ENCODE peak calls at places on chromosomes 1 and 21, in five cellular contexts. U, F, T, N and W are unnamed samples.

GRCh38 chr1:108051625-108052382 is 86.8 kb upstream of the VAV3 start:
- DNase-seq in U (no peak), F (no peak), T (no peak), N (no peak), W (no peak)

GRCh38 chr1:99808391-99809115 is 41.6 kb upstream of the AGL start:
- DNase-seq in T (peak; percentile 11), U (no peak), N (peak; percentile 52), F (peak; percentile 8), W (peak; percentile 38)

GRCh38 chr21:27168084-27168483 is 201.2 kb upstream of the ADAMTS5 start:
- DNase-seq in T (no peak), F (no peak), U (no peak), N (no peak), W (no peak)

GRCh38 chr21:17191346-17191993 is 321.4 kb upstream of the CXADR start:
- DNase-seq in N (no peak), F (no peak), U (no peak), T (no peak), W (no peak)

GRCh38 chr1:151144474-151145157 is 1.8 kb downstream of the SEMA6C start:
- DNase-seq in T (no peak), F (no peak), N (no peak), U (no peak), W (no peak)

GRCh38 chr1:38680801-38681510 is 178.6 kb downstream of the RRAGC start:
- DNase-seq in N (no peak), U (no peak), T (no peak), F (no peak), W (no peak)

GRCh38 chr1:155889566-155889965 is 21.6 kb downstream of the RIT1 start:
- DNase-seq in N (no peak), U (no peak), T (no peak), F (no peak), W (no peak)

GRCh38 chr21:39472211-39472610 is 20.4 kb downstream of the SH3BGR start:
- DNase-seq in U (no peak), T (no peak), N (no peak), F (no peak), W (no peak)

GRCh38 chr1:58812926-58813325 is 29.1 kb upstream of the JUN start:
- DNase-seq in T (no peak), F (no peak), U (no peak), N (no peak), W (no peak)

GRCh38 chr21:45265721-45266517 is 21.8 kb downstream of the POFUT2 start:
- DNase-seq in F (no peak), U (peak; percentile 76), N (no peak), T (no peak), W (no peak)

DNA sequence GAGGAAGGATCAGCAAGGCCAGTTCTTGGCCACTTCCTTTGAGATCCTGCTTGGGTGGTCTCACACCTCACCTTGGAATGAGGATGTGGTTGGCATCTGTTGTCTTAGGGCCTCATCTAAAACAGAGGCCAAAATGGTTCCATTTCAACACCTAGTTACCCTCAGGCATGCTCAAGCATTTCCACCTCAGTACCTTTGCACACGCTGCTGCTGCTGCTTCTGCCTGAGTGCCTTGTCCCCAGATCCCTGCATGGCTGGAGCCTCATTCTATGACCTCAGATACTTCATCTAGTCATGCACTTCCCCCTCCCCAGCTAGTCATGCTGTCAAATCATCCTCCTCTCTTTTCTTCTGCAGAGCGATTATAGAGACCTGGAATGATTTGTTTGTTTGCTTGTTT is 86.8 kb downstream of the ACTL8 start:
- DNase-seq in N (no peak), F (no peak), U (no peak), T (no peak), W (no peak)
- TF ChIP-seq POLR2A in N (no peak), F (no peak), U (no peak), T (no peak), W (no peak)

DNA sequence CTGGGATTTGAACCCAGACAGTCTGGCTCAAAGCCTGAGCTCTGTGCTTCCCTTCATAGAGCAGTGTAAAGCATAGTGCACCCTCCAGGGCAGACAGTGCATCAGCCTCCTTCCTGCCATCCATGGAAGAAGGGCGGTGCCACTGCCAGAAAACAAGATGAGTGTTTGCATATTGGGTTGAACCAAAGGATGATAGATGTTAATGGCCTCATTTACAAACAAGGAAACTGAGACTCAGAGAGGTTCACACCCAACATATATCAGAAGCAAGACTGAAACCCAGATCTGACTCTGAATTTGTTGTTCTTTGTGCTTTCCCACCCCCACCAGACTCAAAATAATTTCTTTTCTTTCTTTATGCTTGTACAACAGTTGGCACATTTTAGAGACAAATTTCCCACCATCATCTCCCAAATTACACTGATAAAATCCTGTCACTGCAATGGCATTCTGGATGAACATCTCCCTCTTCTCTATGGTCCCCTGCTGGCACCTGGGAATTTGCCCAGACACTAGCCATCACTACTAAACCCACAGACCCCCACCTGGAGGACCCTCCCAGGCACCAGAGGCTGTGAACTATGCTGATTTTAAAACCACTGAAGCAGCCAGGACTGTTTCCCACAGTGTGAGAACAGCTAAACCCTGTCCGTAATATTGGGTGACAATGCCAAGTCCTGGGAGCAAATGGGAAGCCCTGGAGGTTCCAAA is 45.4 kb upstream of the MPZL1 start:
- DNase-seq in U (no peak), T (no peak), N (no peak), F (no peak), W (no peak)
- H3K4me1 ChIP-seq in U (peaks cover 26% of the 10 kb centered on the region), T (no peaks in the 10 kb centered on the region), N (no peaks in the 10 kb centered on the region), F (no peaks in the 10 kb centered on the region), W (peaks cover 36% of the 10 kb centered on the region)

GRCh38 chr1:8625981-8626898 is 191.2 kb downstream of the RERE start:
- DNase-seq in U (no peak), N (no peak), T (no peak), F (no peak), W (no peak)

GRCh38 chr1:8631163-8631562 is 186.3 kb downstream of the RERE start:
- DNase-seq in F (no peak), N (no peak), T (no peak), U (no peak), W (no peak)

GRCh38 chr1:8632092-8632491 is 185.3 kb downstream of the RERE start:
- DNase-seq in T (no peak), U (no peak), F (no peak), N (no peak), W (no peak)

GRCh38 chr1:8627728-8628127 is 189.7 kb downstream of the RERE start:
- DNase-seq in U (no peak), T (no peak), N (no peak), F (no peak), W (no peak)

DNA sequence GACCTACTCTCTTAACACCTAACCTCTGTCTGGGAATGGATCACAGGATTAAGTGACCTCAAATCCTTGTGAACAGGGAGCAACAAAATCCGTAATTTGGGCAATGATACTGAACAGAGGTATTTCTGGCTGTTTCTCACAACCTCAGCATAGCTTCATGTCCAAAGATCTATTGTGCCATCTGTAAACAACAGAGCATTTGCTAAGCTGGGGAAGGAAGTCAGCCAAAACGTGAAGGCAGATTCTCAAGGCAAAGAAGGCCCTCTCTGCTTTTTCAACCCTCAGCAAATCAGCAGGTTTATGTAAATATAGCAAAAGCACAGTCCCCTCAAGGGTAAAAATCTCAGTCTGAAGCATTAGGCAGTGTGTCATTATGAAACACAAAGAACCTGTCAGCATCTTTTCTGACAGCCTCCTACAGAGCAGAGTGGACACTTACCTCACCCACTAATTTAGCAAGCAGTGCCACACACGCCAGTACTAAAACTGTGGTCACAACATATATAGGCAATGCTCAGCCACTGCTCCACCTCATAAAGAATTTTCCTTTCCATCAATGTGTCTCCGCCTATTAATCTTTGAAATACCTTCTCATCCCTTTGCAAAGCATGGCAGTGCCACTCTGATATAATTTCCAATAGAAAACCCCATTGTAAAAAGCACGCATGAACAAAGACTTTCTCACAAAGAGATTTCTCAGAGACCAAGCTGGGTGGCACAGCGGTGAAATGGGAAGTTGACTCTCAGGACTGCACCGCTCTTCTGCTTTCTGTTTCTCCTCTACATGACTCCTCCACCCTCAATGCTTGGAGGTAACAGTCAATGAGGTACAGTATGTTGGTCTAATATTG is 188.0 kb downstream of the RERE start:
- DNase-seq in U (peak; percentile 82), N (no peak), T (peak; percentile 25), F (no peak), W (no peak)
- TF ChIP-seq POLR2A in U (no peak), N (no peak), T (no peak), F (no peak), W (no peak)

DNA sequence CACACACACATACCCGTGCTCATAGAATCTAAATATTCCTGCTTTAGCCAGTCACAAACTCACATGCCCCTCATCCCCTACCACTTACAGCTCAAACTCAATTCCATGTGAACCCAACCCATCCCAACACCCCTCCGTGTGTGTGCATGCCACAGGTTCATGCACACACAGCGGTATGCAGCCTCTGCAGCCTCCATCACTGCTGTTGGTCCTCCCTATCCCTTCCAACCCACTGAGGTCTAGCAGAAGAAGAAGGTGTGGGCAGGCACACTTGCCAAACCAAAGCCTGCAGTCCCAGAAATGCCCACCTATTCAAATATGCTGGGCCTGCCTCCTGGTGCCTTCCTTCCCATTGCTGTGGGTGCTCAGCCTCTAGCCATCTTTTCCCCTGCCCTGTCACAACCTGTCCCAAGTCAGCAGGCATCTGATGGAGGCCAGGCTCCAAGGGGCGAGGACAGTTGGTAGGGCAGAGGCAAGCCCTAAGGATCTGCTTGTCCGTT is 26.2 kb downstream of the SLC2A1 start:
- DNase-seq in T (no peak), U (peak; percentile 80), N (no peak), F (no peak), W (no peak)
- H3K4me1 ChIP-seq in T (peaks cover 38% of the 10 kb centered on the region), U (peaks cover 69% of the 10 kb centered on the region), N (peaks cover 9% of the 10 kb centered on the region), F (peaks cover 13% of the 10 kb centered on the region), W (no peaks in the 10 kb centered on the region)

GRCh38 chr1:43763497-43763973 is 56.2 kb downstream of the ST3GAL3 start:
- DNase-seq in N (peak; percentile 86), U (no peak), T (peak; percentile 74), F (peak; percentile 59), W (peak; percentile 59)
- TF ChIP-seq POLR2A in N (no peak), U (no peak), T (no peak), F (no peak), W (no peak)

GRCh38 chr1:234505774-234506114 is 26.8 kb upstream of the TARBP1 start:
- DNase-seq in T (no peak), F (no peak), N (no peak), U (no peak), W (no peak)

GRCh38 chr1:234500269-234500668 is 21.3 kb upstream of the TARBP1 start:
- DNase-seq in F (no peak), U (no peak), T (peak; percentile 24), N (no peak), W (peak; percentile 55)

GRCh38 chr1:234503193-234504050 is 24.4 kb upstream of the TARBP1 start:
- DNase-seq in U (peak; percentile 16), N (no peak), T (no peak), F (no peak), W (no peak)

GRCh38 chr1:234504969-234505773 is 26.2 kb upstream of the TARBP1 start:
- DNase-seq in F (no peak), T (no peak), U (no peak), N (no peak), W (no peak)

GRCh38 chr1:234502785-234503184 is 23.8 kb upstream of the TARBP1 start:
- DNase-seq in T (no peak), F (no peak), N (no peak), U (no peak), W (no peak)
- H3K4me1 ChIP-seq in T (peaks cover 16% of the 10 kb centered on the region), F (peaks cover 8% of the 10 kb centered on the region), N (peaks cover 31% of the 10 kb centered on the region), U (peaks cover 6% of the 10 kb centered on the region), W (peaks cover 33% of the 10 kb centered on the region)

DNA sequence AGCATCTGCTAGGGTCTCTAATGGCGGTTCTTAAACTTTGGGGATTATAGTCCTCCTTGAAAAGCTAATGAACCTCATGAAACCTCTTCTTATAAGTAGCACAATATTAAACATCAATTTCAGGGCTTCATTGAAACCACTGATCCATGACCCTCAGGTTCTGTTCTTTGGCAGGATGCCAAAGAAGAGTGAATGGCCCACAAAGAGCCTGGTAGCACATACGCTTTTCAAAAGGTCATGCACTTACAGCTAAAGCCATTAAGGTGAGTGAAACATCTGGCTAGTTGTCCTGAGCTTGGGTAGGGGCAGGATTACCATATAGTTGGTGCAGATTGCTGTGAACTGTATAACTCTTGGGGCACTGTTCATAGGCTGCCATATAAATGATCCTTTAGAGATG is 42.3 kb downstream of the MDM4 start:
- DNase-seq in N (no peak), T (no peak), F (no peak), U (no peak), W (no peak)
- TF ChIP-seq POLR2A in N (no peak), T (no peak), F (no peak), U (no peak), W (no peak)